ENCODE peak calls at places on chromosomes 7 and 10, in six cellular contexts. One of them, this sample, is unnamed.

GRCh38 chr10:133337079-133337725 is 506 bp upstream of the CALY start:
- DNase-seq in SK-N-SH: no peak
- DNase-seq in OCI-LY7: no peak
- DNase-seq in lung microvascular endothelial cell: no peak
- DNase-seq in pancreas: no peak
- DNase-seq in activated effector memory CD4-positive, alpha-beta T cell treated with Interleukin-2 at 50 U/mL for 16 hours: no peak
- DNase-seq in this sample: no peak

GRCh38 chr7:116776046-116776445 is 86.3 kb upstream of the CAPZA2 start:
- DNase-seq in SK-N-SH: no peak
- DNase-seq in OCI-LY7: no peak
- DNase-seq in lung microvascular endothelial cell: no peak
- DNase-seq in pancreas: no peak
- DNase-seq in activated effector memory CD4-positive, alpha-beta T cell treated with Interleukin-2 at 50 U/mL for 16 hours: no peak
- DNase-seq in this sample: no peak

GRCh38 chr7:143882611-143883078 is 19.3 kb downstream of the TCAF1 start:
- DNase-seq in SK-N-SH: peak; percentile 96
- DNase-seq in OCI-LY7: no peak
- DNase-seq in lung microvascular endothelial cell: peak; percentile 58
- DNase-seq in pancreas: peak; percentile 42
- DNase-seq in activated effector memory CD4-positive, alpha-beta T cell treated with Interleukin-2 at 50 U/mL for 16 hours: no peak
- DNase-seq in this sample: no peak

GRCh38 chr10:93097386-93097785 is 23.7 kb downstream of the CYP26A1 start:
- DNase-seq in SK-N-SH: no peak
- DNase-seq in OCI-LY7: no peak
- DNase-seq in lung microvascular endothelial cell: no peak
- DNase-seq in pancreas: no peak
- DNase-seq in activated effector memory CD4-positive, alpha-beta T cell treated with Interleukin-2 at 50 U/mL for 16 hours: no peak
- DNase-seq in this sample: no peak

GRCh38 chr7:105713488-105714465 is 132.5 kb upstream of the EFCAB10 start:
- DNase-seq in SK-N-SH: no peak
- DNase-seq in OCI-LY7: no peak
- DNase-seq in lung microvascular endothelial cell: no peak
- DNase-seq in pancreas: no peak
- DNase-seq in activated effector memory CD4-positive, alpha-beta T cell treated with Interleukin-2 at 50 U/mL for 16 hours: no peak
- DNase-seq in this sample: no peak

GRCh38 chr7:17299477-17299991 is 1.1 kb downstream of the AHR start:
- DNase-seq in SK-N-SH: no peak
- DNase-seq in OCI-LY7: no peak
- DNase-seq in lung microvascular endothelial cell: peak; percentile 30
- DNase-seq in pancreas: peak; percentile 27
- DNase-seq in activated effector memory CD4-positive, alpha-beta T cell treated with Interleukin-2 at 50 U/mL for 16 hours: peak; percentile 10
- DNase-seq in this sample: no peak

GRCh38 chr7:156962897-156963296 is 13.4 kb downstream of the NOM1 start:
- DNase-seq in SK-N-SH: no peak
- DNase-seq in OCI-LY7: no peak
- DNase-seq in lung microvascular endothelial cell: no peak
- DNase-seq in pancreas: no peak
- DNase-seq in activated effector memory CD4-positive, alpha-beta T cell treated with Interleukin-2 at 50 U/mL for 16 hours: no peak
- DNase-seq in this sample: no peak

GRCh38 chr7:22442887-22443369 is 57.1 kb downstream of the STEAP1B start:
- DNase-seq in SK-N-SH: no peak
- DNase-seq in OCI-LY7: no peak
- DNase-seq in lung microvascular endothelial cell: no peak
- DNase-seq in pancreas: no peak
- DNase-seq in activated effector memory CD4-positive, alpha-beta T cell treated with Interleukin-2 at 50 U/mL for 16 hours: no peak
- DNase-seq in this sample: no peak

GRCh38 chr10:23293145-23293724 is 51.4 kb downstream of the C10orf67 start:
- DNase-seq in SK-N-SH: peak; percentile 70
- DNase-seq in OCI-LY7: peak; percentile 50
- DNase-seq in lung microvascular endothelial cell: peak; percentile 49
- DNase-seq in pancreas: no peak
- DNase-seq in activated effector memory CD4-positive, alpha-beta T cell treated with Interleukin-2 at 50 U/mL for 16 hours: no peak
- DNase-seq in this sample: no peak

GRCh38 chr7:142790565-142790964 is 19.8 kb downstream of the PRSS2 start:
- DNase-seq in SK-N-SH: no peak
- DNase-seq in OCI-LY7: no peak
- DNase-seq in lung microvascular endothelial cell: no peak
- DNase-seq in pancreas: no peak
- DNase-seq in activated effector memory CD4-positive, alpha-beta T cell treated with Interleukin-2 at 50 U/mL for 16 hours: no peak
- DNase-seq in this sample: no peak

GRCh38 chr10:3754727-3755439 is 30.1 kb downstream of the KLF6 start:
- DNase-seq in SK-N-SH: no peak
- DNase-seq in OCI-LY7: no peak
- DNase-seq in lung microvascular endothelial cell: peak; percentile 96
- DNase-seq in pancreas: no peak
- DNase-seq in activated effector memory CD4-positive, alpha-beta T cell treated with Interleukin-2 at 50 U/mL for 16 hours: no peak
- DNase-seq in this sample: peak; percentile 86

GRCh38 chr7:144019457-144019856 is 19.3 kb downstream of the OR6B1 start:
- DNase-seq in SK-N-SH: no peak
- DNase-seq in OCI-LY7: no peak
- DNase-seq in lung microvascular endothelial cell: peak; percentile 33
- DNase-seq in pancreas: no peak
- DNase-seq in activated effector memory CD4-positive, alpha-beta T cell treated with Interleukin-2 at 50 U/mL for 16 hours: no peak
- DNase-seq in this sample: peak; percentile 40

GRCh38 chr7:42691030-42691639 is 220.7 kb downstream of the C7orf25 start:
- DNase-seq in SK-N-SH: peak; percentile 17
- DNase-seq in OCI-LY7: peak; percentile 10
- DNase-seq in lung microvascular endothelial cell: peak; percentile 61
- DNase-seq in pancreas: no peak
- DNase-seq in activated effector memory CD4-positive, alpha-beta T cell treated with Interleukin-2 at 50 U/mL for 16 hours: no peak
- DNase-seq in this sample: no peak

GRCh38 chr10:58438340-58438739 is 53.1 kb downstream of the TFAM start:
- DNase-seq in SK-N-SH: no peak
- DNase-seq in OCI-LY7: no peak
- DNase-seq in lung microvascular endothelial cell: no peak
- DNase-seq in pancreas: no peak
- DNase-seq in activated effector memory CD4-positive, alpha-beta T cell treated with Interleukin-2 at 50 U/mL for 16 hours: no peak
- DNase-seq in this sample: no peak

GRCh38 chr7:151404216-151405011 is 5.4 kb downstream of the WDR86 start:
- DNase-seq in SK-N-SH: peak; percentile 46
- DNase-seq in OCI-LY7: no peak
- DNase-seq in lung microvascular endothelial cell: peak; percentile 12
- DNase-seq in pancreas: no peak
- DNase-seq in activated effector memory CD4-positive, alpha-beta T cell treated with Interleukin-2 at 50 U/mL for 16 hours: peak; percentile 12
- DNase-seq in this sample: no peak

GRCh38 chr10:68934994-68935393 is 21.0 kb upstream of the DDX21 start:
- DNase-seq in SK-N-SH: no peak
- DNase-seq in OCI-LY7: no peak
- DNase-seq in lung microvascular endothelial cell: no peak
- DNase-seq in pancreas: no peak
- DNase-seq in activated effector memory CD4-positive, alpha-beta T cell treated with Interleukin-2 at 50 U/mL for 16 hours: no peak
- DNase-seq in this sample: no peak

GRCh38 chr7:7481801-7482200 is 53.9 kb downstream of the COL28A1 start:
- DNase-seq in SK-N-SH: no peak
- DNase-seq in OCI-LY7: no peak
- DNase-seq in lung microvascular endothelial cell: no peak
- DNase-seq in pancreas: no peak
- DNase-seq in activated effector memory CD4-positive, alpha-beta T cell treated with Interleukin-2 at 50 U/mL for 16 hours: no peak
- DNase-seq in this sample: no peak

GRCh38 chr7:45709168-45710034 is 135.2 kb downstream of the ADCY1 start:
- DNase-seq in SK-N-SH: no peak
- DNase-seq in OCI-LY7: no peak
- DNase-seq in lung microvascular endothelial cell: no peak
- DNase-seq in pancreas: no peak
- DNase-seq in activated effector memory CD4-positive, alpha-beta T cell treated with Interleukin-2 at 50 U/mL for 16 hours: no peak
- DNase-seq in this sample: no peak

GRCh38 chr10:119441151-119441821 is 101.2 kb downstream of the RGS10 start:
- DNase-seq in SK-N-SH: no peak
- DNase-seq in OCI-LY7: no peak
- DNase-seq in lung microvascular endothelial cell: peak; percentile 34
- DNase-seq in pancreas: no peak
- DNase-seq in activated effector memory CD4-positive, alpha-beta T cell treated with Interleukin-2 at 50 U/mL for 16 hours: no peak
- DNase-seq in this sample: peak; percentile 22

GRCh38 chr10:79342295-79342761 is 4.9 kb upstream of the PPIF start:
- DNase-seq in SK-N-SH: peak; percentile 86
- DNase-seq in OCI-LY7: no peak
- DNase-seq in lung microvascular endothelial cell: no peak
- DNase-seq in pancreas: no peak
- DNase-seq in activated effector memory CD4-positive, alpha-beta T cell treated with Interleukin-2 at 50 U/mL for 16 hours: no peak
- DNase-seq in this sample: no peak

GRCh38 chr10:59290448-59290847 is 71.9 kb downstream of the FAM13C start:
- DNase-seq in SK-N-SH: peak; percentile 7
- DNase-seq in OCI-LY7: peak; percentile 4
- DNase-seq in lung microvascular endothelial cell: no peak
- DNase-seq in pancreas: no peak
- DNase-seq in activated effector memory CD4-positive, alpha-beta T cell treated with Interleukin-2 at 50 U/mL for 16 hours: no peak
- DNase-seq in this sample: no peak

GRCh38 chr7:2626498-2627117 is 5.2 kb upstream of the TTYH3 start:
- DNase-seq in SK-N-SH: peak; percentile 56
- DNase-seq in OCI-LY7: no peak
- DNase-seq in lung microvascular endothelial cell: peak; percentile 94
- DNase-seq in pancreas: no peak
- DNase-seq in activated effector memory CD4-positive, alpha-beta T cell treated with Interleukin-2 at 50 U/mL for 16 hours: no peak
- DNase-seq in this sample: peak; percentile 86

GRCh38 chr7:22651534-22652243 is 75.3 kb upstream of the IL6 start:
- DNase-seq in SK-N-SH: no peak
- DNase-seq in OCI-LY7: no peak
- DNase-seq in lung microvascular endothelial cell: peak; percentile 94
- DNase-seq in pancreas: no peak
- DNase-seq in activated effector memory CD4-positive, alpha-beta T cell treated with Interleukin-2 at 50 U/mL for 16 hours: no peak
- DNase-seq in this sample: peak; percentile 94

This sample was measured in pulmonary artery endothelial cell.